ENCODE peak calls at places on chromosomes 12 and 14, in eight cellular contexts. One of them, this sample, is unnamed.
A peak's percentile ranks its signal among the peaks of the same experiment; 100 is the strongest.

GRCh38 chr14:24726480-24726879 is 92.5 kb upstream of the GZMB start:
- DNase-seq in AG08395: no peak
- DNase-seq in EL: no peak
- DNase-seq in activated CD8-positive, alpha-beta T cell treated with anti-CD3 and anti-CD28 coated beads, Interleukin-2, amount 10 ng/mL, durations not matched to agents 7 days and 5 days: no peak
- DNase-seq in COR-L47: no peak
- DNase-seq in HEK293T: no peak
- DNase-seq in stimulated activated CD4-positive, alpha-beta T cell treated with anti-CD3 and anti-CD28 coated beads, Interleukin-4, amount 100 ng/mL, for 4 hours: no peak
- DNase-seq in neural progenitor cell: no peak
- DNase-seq in this sample: no peak

GRCh38 chr12:32377344-32378000 is 21.9 kb upstream of the FGD4 start:
- DNase-seq in COR-L47: no peak
- DNase-seq in HEK293T: no peak
- DNase-seq in neural progenitor cell: no peak
- DNase-seq in stimulated activated CD4-positive, alpha-beta T cell treated with anti-CD3 and anti-CD28 coated beads, Interleukin-4, amount 100 ng/mL, for 4 hours: no peak
- DNase-seq in EL: no peak
- DNase-seq in activated CD8-positive, alpha-beta T cell treated with anti-CD3 and anti-CD28 coated beads, Interleukin-2, amount 10 ng/mL, durations not matched to agents 7 days and 5 days: no peak
- DNase-seq in AG08395: no peak
- DNase-seq in this sample: no peak

GRCh38 chr12:50637870-50638481 is 125.9 kb upstream of the ATF1 start:
- DNase-seq in stimulated activated CD4-positive, alpha-beta T cell treated with anti-CD3 and anti-CD28 coated beads, Interleukin-4, amount 100 ng/mL, for 4 hours: no peak
- DNase-seq in AG08395: peak; percentile 62
- DNase-seq in neural progenitor cell: peak; percentile 66
- DNase-seq in EL: peak; percentile 52
- DNase-seq in HEK293T: peak; percentile 35
- DNase-seq in activated CD8-positive, alpha-beta T cell treated with anti-CD3 and anti-CD28 coated beads, Interleukin-2, amount 10 ng/mL, durations not matched to agents 7 days and 5 days: no peak
- DNase-seq in COR-L47: peak; percentile 32
- DNase-seq in this sample: no peak

GRCh38 chr12:91529829-91530228 is 347.2 kb upstream of the DCN start:
- DNase-seq in EL: peak; percentile 49
- DNase-seq in activated CD8-positive, alpha-beta T cell treated with anti-CD3 and anti-CD28 coated beads, Interleukin-2, amount 10 ng/mL, durations not matched to agents 7 days and 5 days: no peak
- DNase-seq in neural progenitor cell: no peak
- DNase-seq in COR-L47: no peak
- DNase-seq in HEK293T: no peak
- DNase-seq in stimulated activated CD4-positive, alpha-beta T cell treated with anti-CD3 and anti-CD28 coated beads, Interleukin-4, amount 100 ng/mL, for 4 hours: no peak
- DNase-seq in AG08395: no peak
- DNase-seq in this sample: no peak

GRCh38 chr12:84910549-84911241 is 1.9 kb downstream of the SLC6A15 start:
- DNase-seq in HEK293T: peak; percentile 16
- DNase-seq in AG08395: no peak
- DNase-seq in neural progenitor cell: peak; percentile 61
- DNase-seq in COR-L47: peak; percentile 23
- DNase-seq in activated CD8-positive, alpha-beta T cell treated with anti-CD3 and anti-CD28 coated beads, Interleukin-2, amount 10 ng/mL, durations not matched to agents 7 days and 5 days: no peak
- DNase-seq in EL: peak; percentile 6
- DNase-seq in stimulated activated CD4-positive, alpha-beta T cell treated with anti-CD3 and anti-CD28 coated beads, Interleukin-4, amount 100 ng/mL, for 4 hours: no peak
- DNase-seq in this sample: no peak

GRCh38 chr12:2003676-2004112 is 563 bp downstream of the DCP1B start:
- DNase-seq in activated CD8-positive, alpha-beta T cell treated with anti-CD3 and anti-CD28 coated beads, Interleukin-2, amount 10 ng/mL, durations not matched to agents 7 days and 5 days: no peak
- DNase-seq in COR-L47: no peak
- DNase-seq in AG08395: no peak
- DNase-seq in neural progenitor cell: no peak
- DNase-seq in HEK293T: no peak
- DNase-seq in stimulated activated CD4-positive, alpha-beta T cell treated with anti-CD3 and anti-CD28 coated beads, Interleukin-4, amount 100 ng/mL, for 4 hours: no peak
- DNase-seq in EL: peak; percentile 46
- DNase-seq in this sample: no peak

GRCh38 chr12:109818900-109819500 is 14.2 kb downstream of the TRPV4 start:
- DNase-seq in neural progenitor cell: no peak
- DNase-seq in AG08395: peak; percentile 91
- DNase-seq in stimulated activated CD4-positive, alpha-beta T cell treated with anti-CD3 and anti-CD28 coated beads, Interleukin-4, amount 100 ng/mL, for 4 hours: no peak
- DNase-seq in activated CD8-positive, alpha-beta T cell treated with anti-CD3 and anti-CD28 coated beads, Interleukin-2, amount 10 ng/mL, durations not matched to agents 7 days and 5 days: no peak
- DNase-seq in HEK293T: no peak
- DNase-seq in EL: peak; percentile 82
- DNase-seq in COR-L47: no peak
- DNase-seq in this sample: no peak

GRCh38 chr12:32536000-32536345 is 136.6 kb downstream of the FGD4 start:
- DNase-seq in AG08395: no peak
- DNase-seq in EL: no peak
- DNase-seq in stimulated activated CD4-positive, alpha-beta T cell treated with anti-CD3 and anti-CD28 coated beads, Interleukin-4, amount 100 ng/mL, for 4 hours: no peak
- DNase-seq in HEK293T: no peak
- DNase-seq in activated CD8-positive, alpha-beta T cell treated with anti-CD3 and anti-CD28 coated beads, Interleukin-2, amount 10 ng/mL, durations not matched to agents 7 days and 5 days: no peak
- DNase-seq in neural progenitor cell: no peak
- DNase-seq in COR-L47: no peak
- DNase-seq in this sample: no peak

GRCh38 chr12:64237382-64237781 is 15.3 kb upstream of the KICS2 start:
- DNase-seq in neural progenitor cell: no peak
- DNase-seq in AG08395: no peak
- DNase-seq in EL: no peak
- DNase-seq in HEK293T: no peak
- DNase-seq in activated CD8-positive, alpha-beta T cell treated with anti-CD3 and anti-CD28 coated beads, Interleukin-2, amount 10 ng/mL, durations not matched to agents 7 days and 5 days: no peak
- DNase-seq in COR-L47: no peak
- DNase-seq in stimulated activated CD4-positive, alpha-beta T cell treated with anti-CD3 and anti-CD28 coated beads, Interleukin-4, amount 100 ng/mL, for 4 hours: no peak
- DNase-seq in this sample: no peak

GRCh38 chr12:15225136-15225535 is 3.9 kb upstream of the RERG start:
- DNase-seq in activated CD8-positive, alpha-beta T cell treated with anti-CD3 and anti-CD28 coated beads, Interleukin-2, amount 10 ng/mL, durations not matched to agents 7 days and 5 days: no peak
- DNase-seq in stimulated activated CD4-positive, alpha-beta T cell treated with anti-CD3 and anti-CD28 coated beads, Interleukin-4, amount 100 ng/mL, for 4 hours: no peak
- DNase-seq in neural progenitor cell: no peak
- DNase-seq in COR-L47: no peak
- DNase-seq in HEK293T: no peak
- DNase-seq in EL: no peak
- DNase-seq in AG08395: no peak
- DNase-seq in this sample: no peak

GRCh38 chr14:104639889-104640548 is 35.4 kb upstream of the TMEM179 start:
- DNase-seq in activated CD8-positive, alpha-beta T cell treated with anti-CD3 and anti-CD28 coated beads, Interleukin-2, amount 10 ng/mL, durations not matched to agents 7 days and 5 days: peak; percentile 55
- DNase-seq in EL: peak; percentile 53
- DNase-seq in neural progenitor cell: peak; percentile 89
- DNase-seq in AG08395: peak; percentile 87
- DNase-seq in HEK293T: peak; percentile 90
- DNase-seq in COR-L47: peak; percentile 74
- DNase-seq in stimulated activated CD4-positive, alpha-beta T cell treated with anti-CD3 and anti-CD28 coated beads, Interleukin-4, amount 100 ng/mL, for 4 hours: peak; percentile 47
- DNase-seq in this sample: peak; percentile 33

GRCh38 chr14:50678163-50678562 is 10.1 kb upstream of the SAV1 start:
- DNase-seq in activated CD8-positive, alpha-beta T cell treated with anti-CD3 and anti-CD28 coated beads, Interleukin-2, amount 10 ng/mL, durations not matched to agents 7 days and 5 days: no peak
- DNase-seq in stimulated activated CD4-positive, alpha-beta T cell treated with anti-CD3 and anti-CD28 coated beads, Interleukin-4, amount 100 ng/mL, for 4 hours: no peak
- DNase-seq in COR-L47: no peak
- DNase-seq in HEK293T: no peak
- DNase-seq in AG08395: no peak
- DNase-seq in neural progenitor cell: no peak
- DNase-seq in EL: no peak
- DNase-seq in this sample: no peak

GRCh38 chr14:102485693-102486512 is 23.7 kb downstream of the ANKRD9 start:
- DNase-seq in AG08395: no peak
- DNase-seq in HEK293T: no peak
- DNase-seq in stimulated activated CD4-positive, alpha-beta T cell treated with anti-CD3 and anti-CD28 coated beads, Interleukin-4, amount 100 ng/mL, for 4 hours: no peak
- DNase-seq in EL: no peak
- DNase-seq in COR-L47: no peak
- DNase-seq in neural progenitor cell: no peak
- DNase-seq in activated CD8-positive, alpha-beta T cell treated with anti-CD3 and anti-CD28 coated beads, Interleukin-2, amount 10 ng/mL, durations not matched to agents 7 days and 5 days: no peak
- DNase-seq in this sample: no peak

GRCh38 chr14:61555056-61555838 is 140.1 kb upstream of the HIF1A start:
- DNase-seq in HEK293T: no peak
- DNase-seq in EL: peak; percentile 78
- DNase-seq in activated CD8-positive, alpha-beta T cell treated with anti-CD3 and anti-CD28 coated beads, Interleukin-2, amount 10 ng/mL, durations not matched to agents 7 days and 5 days: no peak
- DNase-seq in COR-L47: no peak
- DNase-seq in AG08395: peak; percentile 46
- DNase-seq in neural progenitor cell: peak; percentile 0
- DNase-seq in stimulated activated CD4-positive, alpha-beta T cell treated with anti-CD3 and anti-CD28 coated beads, Interleukin-4, amount 100 ng/mL, for 4 hours: no peak
- DNase-seq in this sample: no peak

This sample was measured in activated T-cell treated with anti-CD3 and anti-CD28 coated beads, Interleukin-2, amount 50 U/mL, for 4 hours.